ENCODE peak calls at places on chromosome 16, in seven cellular contexts. R is fibroblast of mammary gland, L is IMR-90, Q is neural crest cell, Z is AG04449, P is tibial artery, B is foreskin keratinocyte. C is an unnamed sample.

GRCh38 chr16:49181812-49182211 is 99.8 kb downstream of the CBLN1 start:
- DNase-seq in L (no peak), Q (no peak), B (no peak), R (no peak), P (no peak), Z (no peak), C (no peak)

GRCh38 chr16:66695935-66696668 is 441 bp downstream of the CMTM4 start:
- DNase-seq in B (no peak), Q (peak), P (no peak), R (no peak), Z (no peak), L (no peak), C (no peak)

GRCh38 chr16:11278681-11279628 is 2.2 kb downstream of the PRM1 start:
- DNase-seq in L (no peak), Z (no peak), Q (no peak), R (no peak), P (no peak), B (no peak), C (no peak)

GRCh38 chr16:67548265-67549126 is 13.8 kb upstream of the CTCF start:
- DNase-seq in R (no peak), B (no peak), Z (no peak), L (no peak), P (no peak), Q (no peak), C (no peak)

GRCh38 chr16:67158637-67159600 is 790 bp downstream of the TRADD start:
- DNase-seq in L (no peak), B (no peak), Z (no peak), R (no peak), Q (no peak), P (no peak), C (no peak)

GRCh38 chr16:53081032-53081424 is 26.2 kb downstream of the CHD9 start:
- DNase-seq in R (no peak), B (no peak), Q (no peak), P (no peak), L (no peak), Z (no peak), C (no peak)

GRCh38 chr16:83200005-83200779 is 573.4 kb downstream of the CDH13 start:
- DNase-seq in Z (no peak), P (no peak), L (peak), Q (no peak), B (peak), R (peak), C (no peak)

GRCh38 chr16:72860726-72861562 is 187.0 kb downstream of the ZFHX3 start:
- DNase-seq in L (no peak), P (no peak), R (no peak), Q (no peak), Z (no peak), B (no peak), C (no peak)

GRCh38 chr16:67304006-67304405 is 22.5 kb downstream of the KCTD19 start:
- DNase-seq in B (no peak), Q (no peak), L (no peak), Z (no peak), R (no peak), P (no peak), C (peak)

GRCh38 chr16:50368410-50369132 is at the start of gene BRD7:
- DNase-seq in P (peak), Q (peak), Z (no peak), R (peak), B (no peak), L (peak), C (no peak)
- TF ChIP-seq CTCF in P (peak), Q (peak), Z (peak), R (no peak), B (peak), L (peak), C (no peak)

GRCh38 chr16:80852261-80852872 is 48.0 kb upstream of the CDYL2 start:
- DNase-seq in B (no peak), Z (no peak), L (peak), P (no peak), Q (no peak), R (peak), C (peak)
- TF ChIP-seq CTCF in B (peak), Z (peak), L (peak), P (no peak), Q (peak), R (peak), C (peak)

GRCh38 chr16:31182391-31182790 is 2.5 kb downstream of the FUS start:
- DNase-seq in L (no peak), Z (no peak), P (no peak), B (no peak), R (no peak), Q (no peak), C (no peak)

GRCh38 chr16:31181102-31181830 is 1.3 kb downstream of the FUS start:
- DNase-seq in R (peak), Z (no peak), Q (no peak), P (peak), L (peak), B (no peak), C (peak)

GRCh38 chr16:31177136-31177535 is 2.8 kb upstream of the FUS start:
- DNase-seq in Q (no peak), Z (no peak), L (peak), B (peak), P (no peak), R (peak), C (peak)

GRCh38 chr16:31179153-31179746 is 689 bp upstream of the FUS start:
- DNase-seq in L (no peak), Z (no peak), Q (no peak), R (no peak), P (no peak), B (no peak), C (no peak)

DNA sequence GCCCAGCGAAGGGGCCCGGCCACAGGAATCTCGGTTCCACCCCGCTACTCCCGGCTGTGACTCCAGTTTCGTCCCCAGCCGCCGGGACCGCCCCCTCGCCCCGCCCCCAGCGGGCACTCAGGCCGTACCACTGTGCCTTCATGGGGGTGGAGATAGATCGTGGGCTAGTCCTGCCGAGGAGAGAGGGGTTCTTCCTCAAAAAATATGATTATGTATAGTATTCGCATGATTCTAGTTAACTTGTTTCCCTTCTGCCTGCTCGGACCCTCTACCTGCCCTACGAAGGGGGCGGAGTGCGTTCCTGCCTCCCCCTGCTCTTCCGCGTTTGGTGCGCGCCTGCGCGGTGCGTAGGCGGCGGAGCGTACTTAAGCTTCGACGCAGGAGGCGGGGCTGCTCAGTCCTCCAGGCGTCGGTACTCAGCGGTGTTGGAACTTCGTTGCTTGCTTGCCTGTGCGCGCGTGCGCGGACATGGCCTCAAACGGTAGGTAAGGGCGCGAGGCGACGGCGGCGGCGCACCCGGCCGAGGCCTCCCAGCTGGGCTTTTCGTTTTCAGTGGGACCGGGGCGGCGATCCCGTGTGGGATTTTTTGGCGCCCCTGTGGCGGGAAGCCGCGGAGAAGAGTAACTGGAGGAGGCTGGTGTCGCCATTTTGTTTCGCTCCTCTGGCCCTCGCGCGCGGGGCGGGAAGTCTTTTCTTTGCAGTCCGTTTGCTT is at the start of gene FUS:
- DNase-seq in B (peak), P (peak), L (peak), Q (peak), Z (peak), R (peak), C (peak)
- TF ChIP-seq CTCF in B (no peak), P (no peak), L (no peak), Q (no peak), Z (no peak), R (no peak), C (no peak)

DNA sequence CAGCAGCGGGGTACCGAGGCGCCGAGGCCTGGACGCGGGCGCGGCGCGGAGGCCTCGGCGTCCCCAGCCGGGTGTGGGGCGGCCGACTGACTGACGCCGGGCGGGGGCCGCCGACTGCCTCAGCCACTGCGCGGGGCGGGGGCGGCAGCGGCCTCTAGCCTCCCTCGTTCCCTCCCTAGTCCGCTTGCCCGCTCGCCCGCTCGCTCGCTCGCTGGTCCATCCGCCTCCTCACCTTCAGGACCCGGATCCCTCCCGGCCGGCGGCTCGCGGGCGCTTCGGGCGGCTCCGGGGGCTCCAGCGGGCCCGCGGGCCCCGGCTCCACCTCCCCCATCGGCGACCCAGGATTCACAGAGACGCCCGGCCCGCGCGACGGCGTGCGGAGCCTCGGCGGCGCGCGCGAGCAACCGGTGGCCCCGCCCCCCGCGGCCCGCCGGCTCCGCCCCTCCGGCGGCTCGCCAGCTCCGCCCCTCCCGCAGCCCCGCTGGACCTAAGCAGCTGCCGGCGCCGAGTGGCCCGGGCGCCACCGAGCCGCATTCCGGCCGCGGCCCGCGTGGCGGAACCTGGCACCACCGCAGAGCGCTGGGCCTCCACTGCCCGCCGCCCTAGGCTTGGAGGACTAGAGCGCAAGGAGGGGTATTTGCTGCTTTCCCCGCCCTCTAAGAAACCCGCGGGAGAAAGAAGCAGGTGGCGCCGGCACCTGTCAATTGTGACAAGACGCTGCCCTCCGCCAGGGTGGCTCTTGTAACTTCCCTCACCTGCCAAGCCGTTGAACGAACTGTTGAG is 773 bp downstream of the PHLPP2 start:
- DNase-seq in R (peak), B (no peak), L (peak), Q (peak), Z (no peak), P (peak), C (peak)
- TF ChIP-seq CTCF in R (no peak), B (no peak), L (no peak), Q (peak), Z (no peak), P (peak), C (no peak)

DNA sequence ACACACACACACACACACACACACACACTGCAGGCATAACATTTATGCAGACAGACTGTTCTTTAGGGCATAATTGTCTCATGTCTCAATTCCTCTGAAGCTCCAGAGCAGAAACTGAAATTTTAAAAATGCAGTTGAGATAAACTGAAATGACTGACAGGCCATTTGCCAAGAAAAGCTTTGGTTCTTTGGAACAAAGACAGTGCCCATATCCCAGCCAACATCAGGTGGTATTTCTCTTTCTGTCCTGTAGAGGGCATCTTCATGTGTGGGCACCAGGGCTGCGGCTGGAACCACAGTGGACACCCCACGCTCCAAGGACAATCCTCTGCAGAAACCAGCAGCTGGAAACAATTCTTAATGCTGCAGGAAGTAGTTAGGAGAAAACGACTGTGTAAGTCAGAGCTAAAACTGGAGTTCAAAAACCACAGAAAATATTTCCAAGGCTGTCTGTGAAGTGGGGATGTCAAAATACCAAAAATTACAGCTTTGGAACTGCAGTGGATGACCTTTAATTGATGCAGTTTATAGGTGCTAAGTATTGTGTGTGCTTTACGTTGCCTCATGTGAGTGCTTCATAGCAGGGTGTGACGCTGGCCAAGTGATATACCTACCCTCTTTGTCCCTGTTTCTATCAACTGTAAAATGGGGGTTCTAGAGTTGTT is 10.6 kb upstream of the MEFV start:
- DNase-seq in L (peak), Z (peak), R (peak), B (no peak), Q (no peak), P (no peak), C (peak)
- TF ChIP-seq CTCF in L (peak), Z (peak), R (peak), B (peak), Q (peak), P (peak), C (peak)

GRCh38 chr16:65305588-65305987 is 183.7 kb upstream of the CDH11 start:
- DNase-seq in B (no peak), Q (no peak), L (no peak), P (no peak), R (no peak), Z (no peak), C (peak)
- TF ChIP-seq CTCF in B (no peak), Q (no peak), L (no peak), P (no peak), R (no peak), Z (no peak), C (no peak)

GRCh38 chr16:24070851-24071250 is 185.3 kb upstream of the CACNG3 start:
- DNase-seq in L (peak), Z (no peak), B (no peak), P (no peak), Q (peak), R (peak), C (no peak)
- TF ChIP-seq CTCF in L (peak), Z (peak), B (peak), P (no peak), Q (peak), R (peak), C (peak)

DNA sequence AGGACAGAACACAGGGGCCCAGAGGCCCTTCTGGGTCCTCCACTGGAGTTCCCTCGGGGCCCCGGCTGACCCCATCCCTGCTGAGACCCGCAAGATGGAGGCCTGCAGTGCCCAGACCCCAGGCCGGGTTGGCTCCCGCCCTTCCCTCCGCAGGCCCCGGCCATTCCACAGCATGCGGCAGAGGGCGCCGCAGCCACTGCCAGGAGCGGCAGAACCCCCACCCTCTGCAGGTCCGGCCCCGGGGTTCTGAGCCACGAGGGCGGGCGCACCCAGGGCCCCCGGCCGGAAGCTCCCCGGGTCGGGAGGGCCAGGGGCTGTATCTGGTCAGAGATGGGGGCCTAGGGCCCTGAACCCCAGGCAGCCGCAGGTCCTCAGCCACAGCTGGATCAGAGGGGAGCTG is 2.4 kb upstream of the PERCC1 start:
- DNase-seq in Q (no peak), Z (no peak), L (no peak), P (no peak), R (peak), B (no peak), C (no peak)
- TF ChIP-seq CTCF in Q (no peak), Z (peak), L (peak), P (no peak), R (peak), B (peak), C (peak)

GRCh38 chr16:28042856-28043255 is 20.7 kb downstream of the GSG1L start:
- DNase-seq in Z (no peak), P (no peak), Q (no peak), R (peak), B (no peak), L (peak), C (peak)
- TF ChIP-seq CTCF in Z (no peak), P (peak), Q (no peak), R (no peak), B (no peak), L (no peak), C (no peak)

GRCh38 chr16:57244767-57245471 is at the start of gene ARL2BP:
- DNase-seq in Z (peak), B (peak), P (peak), R (peak), Q (peak), L (peak), C (peak)
- TF ChIP-seq CTCF in Z (no peak), B (peak), P (no peak), R (no peak), Q (peak), L (no peak), C (peak)

C was measured in HFFc6.